ENCODE peak calls at places on chromosomes 7 and 10, in five cellular contexts. One of them, this sample, is unnamed.

GRCh38 chr10:34609287-34609940 is 205.7 kb downstream of the PARD3 start:
- DNase-seq in heart left ventricle: no peak
- DNase-seq in right atrium auricular region: no peak
- DNase-seq in psoas muscle: no peak
- DNase-seq in fibroblast of lung: no peak
- DNase-seq in this sample: no peak

GRCh38 chr7:158973440-158973839 is 117.1 kb downstream of the DYNC2I1 start:
- DNase-seq in psoas muscle: no peak
- DNase-seq in right atrium auricular region: no peak
- DNase-seq in heart left ventricle: no peak
- DNase-seq in fibroblast of lung: no peak
- DNase-seq in this sample: no peak

GRCh38 chr7:47185193-47185592 is 396.7 kb downstream of the TNS3 start:
- DNase-seq in fibroblast of lung: no peak
- DNase-seq in right atrium auricular region: no peak
- DNase-seq in heart left ventricle: peak; percentile 45
- DNase-seq in psoas muscle: no peak
- DNase-seq in this sample: no peak

GRCh38 chr10:102710604-102711003 is 3.6 kb downstream of the ARL3 start:
- DNase-seq in psoas muscle: no peak
- DNase-seq in heart left ventricle: no peak
- DNase-seq in right atrium auricular region: peak; percentile 9
- DNase-seq in fibroblast of lung: peak; percentile 90
- DNase-seq in this sample: no peak

GRCh38 chr10:75718996-75719395 is 287.6 kb downstream of the LRMDA start:
- DNase-seq in heart left ventricle: no peak
- DNase-seq in psoas muscle: no peak
- DNase-seq in fibroblast of lung: no peak
- DNase-seq in right atrium auricular region: no peak
- DNase-seq in this sample: no peak

GRCh38 chr10:100122780-100123179 is 41.1 kb upstream of the CPN1 start:
- DNase-seq in right atrium auricular region: no peak
- DNase-seq in fibroblast of lung: no peak
- DNase-seq in psoas muscle: no peak
- DNase-seq in heart left ventricle: no peak
- DNase-seq in this sample: no peak

GRCh38 chr10:37263304-37263703 is 137.9 kb downstream of the ANKRD30A start:
- DNase-seq in psoas muscle: no peak
- DNase-seq in heart left ventricle: no peak
- DNase-seq in right atrium auricular region: no peak
- DNase-seq in fibroblast of lung: no peak
- DNase-seq in this sample: no peak

GRCh38 chr10:28915989-28916588 is 238.8 kb downstream of the BAMBI start:
- DNase-seq in psoas muscle: no peak
- DNase-seq in right atrium auricular region: no peak
- DNase-seq in heart left ventricle: no peak
- DNase-seq in fibroblast of lung: no peak
- DNase-seq in this sample: no peak

GRCh38 chr10:60182691-60183090 is 207.0 kb downstream of the ANK3 start:
- DNase-seq in fibroblast of lung: peak; percentile 69
- DNase-seq in heart left ventricle: no peak
- DNase-seq in psoas muscle: no peak
- DNase-seq in right atrium auricular region: no peak
- DNase-seq in this sample: no peak

GRCh38 chr10:132035476-132035875 is 30.3 kb upstream of the JAKMIP3 start:
- DNase-seq in psoas muscle: no peak
- DNase-seq in heart left ventricle: no peak
- DNase-seq in right atrium auricular region: no peak
- DNase-seq in fibroblast of lung: no peak
- DNase-seq in this sample: no peak

GRCh38 chr10:124989526-124989925 is 47.6 kb downstream of the ZRANB1 start:
- DNase-seq in heart left ventricle: no peak
- DNase-seq in right atrium auricular region: no peak
- DNase-seq in psoas muscle: no peak
- DNase-seq in fibroblast of lung: no peak
- DNase-seq in this sample: no peak

GRCh38 chr10:79170226-79170752 is 101.5 kb downstream of the ZMIZ1 start:
- DNase-seq in right atrium auricular region: no peak
- DNase-seq in heart left ventricle: no peak
- DNase-seq in fibroblast of lung: no peak
- DNase-seq in psoas muscle: no peak
- DNase-seq in this sample: no peak

GRCh38 chr10:69359089-69360025 is 57.4 kb downstream of the TACR2 start:
- DNase-seq in fibroblast of lung: no peak
- DNase-seq in right atrium auricular region: no peak
- DNase-seq in psoas muscle: no peak
- DNase-seq in heart left ventricle: no peak
- DNase-seq in this sample: no peak

GRCh38 chr10:132458595-132459251 is 61.7 kb downstream of the PWWP2B start:
- DNase-seq in fibroblast of lung: no peak
- DNase-seq in heart left ventricle: peak; percentile 51
- DNase-seq in right atrium auricular region: no peak
- DNase-seq in psoas muscle: peak; percentile 62
- DNase-seq in this sample: peak; percentile 53

GRCh38 chr7:44306608-44307007 is 18.8 kb downstream of the CAMK2B start:
- DNase-seq in right atrium auricular region: no peak
- DNase-seq in psoas muscle: no peak
- DNase-seq in heart left ventricle: no peak
- DNase-seq in fibroblast of lung: no peak
- DNase-seq in this sample: peak; percentile 7

GRCh38 chr10:66837990-66838389 is 87.8 kb upstream of the LRRTM3 start:
- DNase-seq in right atrium auricular region: no peak
- DNase-seq in psoas muscle: no peak
- DNase-seq in fibroblast of lung: peak; percentile 93
- DNase-seq in heart left ventricle: no peak
- DNase-seq in this sample: no peak

GRCh38 chr10:34719746-34720145 is 95.3 kb downstream of the PARD3 start:
- DNase-seq in fibroblast of lung: no peak
- DNase-seq in psoas muscle: no peak
- DNase-seq in right atrium auricular region: no peak
- DNase-seq in heart left ventricle: no peak
- DNase-seq in this sample: no peak

GRCh38 chr7:98933321-98933720 is 55.0 kb downstream of the TRRAP start:
- DNase-seq in fibroblast of lung: no peak
- DNase-seq in right atrium auricular region: no peak
- DNase-seq in heart left ventricle: no peak
- DNase-seq in psoas muscle: no peak
- DNase-seq in this sample: no peak

GRCh38 chr7:24370541-24370940 is 86.6 kb downstream of the NPY start:
- DNase-seq in heart left ventricle: no peak
- DNase-seq in right atrium auricular region: no peak
- DNase-seq in psoas muscle: no peak
- DNase-seq in fibroblast of lung: no peak
- DNase-seq in this sample: no peak

GRCh38 chr10:131453772-131454634 is 142.5 kb upstream of the TCERG1L start:
- DNase-seq in right atrium auricular region: peak; percentile 76
- DNase-seq in psoas muscle: peak; percentile 71
- DNase-seq in fibroblast of lung: no peak
- DNase-seq in heart left ventricle: peak; percentile 51
- DNase-seq in this sample: peak; percentile 92

GRCh38 chr10:36711371-36711770 is 414.0 kb upstream of the ANKRD30A start:
- DNase-seq in fibroblast of lung: no peak
- DNase-seq in heart left ventricle: no peak
- DNase-seq in right atrium auricular region: no peak
- DNase-seq in psoas muscle: no peak
- DNase-seq in this sample: no peak

GRCh38 chr10:59670269-59670668 is 39.4 kb downstream of the SLC16A9 start:
- DNase-seq in fibroblast of lung: no peak
- DNase-seq in heart left ventricle: no peak
- DNase-seq in psoas muscle: no peak
- DNase-seq in right atrium auricular region: no peak
- DNase-seq in this sample: no peak

GRCh38 chr7:30525409-30525808 is 20.8 kb upstream of the GGCT start:
- DNase-seq in fibroblast of lung: no peak
- DNase-seq in right atrium auricular region: no peak
- DNase-seq in psoas muscle: no peak
- DNase-seq in heart left ventricle: no peak
- DNase-seq in this sample: no peak

GRCh38 chr10:31586708-31587107 is 267.7 kb downstream of the ZEB1 start:
- DNase-seq in right atrium auricular region: no peak
- DNase-seq in psoas muscle: no peak
- DNase-seq in fibroblast of lung: no peak
- DNase-seq in heart left ventricle: peak; percentile 44
- DNase-seq in this sample: no peak

GRCh38 chr7:123327661-123328060 is 127.9 kb upstream of the SLC13A1 start:
- DNase-seq in right atrium auricular region: no peak
- DNase-seq in psoas muscle: no peak
- DNase-seq in fibroblast of lung: no peak
- DNase-seq in heart left ventricle: no peak
- DNase-seq in this sample: no peak

GRCh38 chr7:70093496-70093895 is 495.2 kb downstream of the AUTS2 start:
- DNase-seq in right atrium auricular region: no peak
- DNase-seq in heart left ventricle: peak; percentile 35
- DNase-seq in fibroblast of lung: peak; percentile 76
- DNase-seq in psoas muscle: no peak
- DNase-seq in this sample: no peak

GRCh38 chr10:83012866-83013265 is 1126.4 kb upstream of the GHITM start:
- DNase-seq in psoas muscle: no peak
- DNase-seq in right atrium auricular region: no peak
- DNase-seq in fibroblast of lung: peak; percentile 66
- DNase-seq in heart left ventricle: no peak
- DNase-seq in this sample: no peak

GRCh38 chr7:36820527-36821170 is 96.4 kb upstream of the AOAH start:
- DNase-seq in psoas muscle: no peak
- DNase-seq in right atrium auricular region: no peak
- DNase-seq in fibroblast of lung: peak; percentile 59
- DNase-seq in heart left ventricle: no peak
- DNase-seq in this sample: no peak

GRCh38 chr10:86439544-86439943 is 72.9 kb upstream of the GRID1 start:
- DNase-seq in heart left ventricle: peak; percentile 56
- DNase-seq in psoas muscle: peak; percentile 78
- DNase-seq in fibroblast of lung: peak; percentile 93
- DNase-seq in right atrium auricular region: peak; percentile 90
- DNase-seq in this sample: peak; percentile 41

GRCh38 chr10:50310560-50311174 is 59.4 kb upstream of the ASAH2 start:
- DNase-seq in heart left ventricle: no peak
- DNase-seq in psoas muscle: no peak
- DNase-seq in right atrium auricular region: no peak
- DNase-seq in fibroblast of lung: no peak
- DNase-seq in this sample: no peak

GRCh38 chr7:55107946-55108345 is 89.1 kb downstream of the EGFR start:
- DNase-seq in fibroblast of lung: peak; percentile 81
- DNase-seq in right atrium auricular region: no peak
- DNase-seq in psoas muscle: no peak
- DNase-seq in heart left ventricle: no peak
- DNase-seq in this sample: no peak

GRCh38 chr10:26627320-26627719 is 70.2 kb upstream of the PDSS1 start:
- DNase-seq in right atrium auricular region: no peak
- DNase-seq in psoas muscle: no peak
- DNase-seq in fibroblast of lung: no peak
- DNase-seq in heart left ventricle: no peak
- DNase-seq in this sample: no peak

GRCh38 chr7:114554781-114555537 is 140.3 kb downstream of the FOXP2 start:
- DNase-seq in fibroblast of lung: peak; percentile 66
- DNase-seq in heart left ventricle: no peak
- DNase-seq in psoas muscle: no peak
- DNase-seq in right atrium auricular region: no peak
- DNase-seq in this sample: no peak

GRCh38 chr7:51288896-51289607 is 27.6 kb downstream of the COBL start:
- DNase-seq in right atrium auricular region: peak; percentile 46
- DNase-seq in psoas muscle: no peak
- DNase-seq in heart left ventricle: no peak
- DNase-seq in fibroblast of lung: no peak
- DNase-seq in this sample: no peak

GRCh38 chr7:80089341-80089740 is 45.3 kb upstream of the GNAI1 start:
- DNase-seq in fibroblast of lung: peak; percentile 4
- DNase-seq in heart left ventricle: no peak
- DNase-seq in right atrium auricular region: no peak
- DNase-seq in psoas muscle: no peak
- DNase-seq in this sample: no peak

GRCh38 chr10:61454541-61454940 is 1.4 kb upstream of the TMEM26 start:
- DNase-seq in heart left ventricle: no peak
- DNase-seq in right atrium auricular region: no peak
- DNase-seq in psoas muscle: no peak
- DNase-seq in fibroblast of lung: peak; percentile 54
- DNase-seq in this sample: no peak

DNA sequence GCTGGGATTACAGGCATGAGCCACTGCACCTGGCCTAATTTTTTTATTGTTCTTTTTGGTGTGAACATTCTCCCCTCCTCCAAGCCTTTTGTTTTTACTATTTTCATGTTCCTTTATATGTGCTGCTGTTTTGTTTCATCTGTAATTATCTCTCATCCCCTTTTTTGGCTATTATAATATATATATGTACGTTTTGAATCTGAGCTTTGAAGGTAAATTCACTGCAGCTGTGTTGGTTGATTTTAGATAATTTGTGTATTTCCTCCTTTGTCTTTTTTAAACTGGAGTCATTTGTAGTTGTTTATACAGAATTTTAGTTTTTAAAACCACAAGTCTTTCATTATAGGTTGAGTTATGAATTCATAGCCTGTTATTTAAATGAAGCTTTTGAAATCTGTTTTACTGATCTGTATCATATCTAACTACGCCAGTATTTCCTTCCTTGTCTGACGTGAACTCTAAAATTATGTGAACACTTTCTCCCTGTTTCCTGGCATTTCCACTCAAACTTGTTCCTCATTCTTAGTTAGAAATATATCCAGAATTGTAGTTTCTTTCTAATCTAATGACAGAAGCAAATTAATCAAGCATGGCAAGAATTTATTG is 54.9 kb downstream of the PTEN start:
- DNase-seq in fibroblast of lung: no peak
- DNase-seq in heart left ventricle: no peak
- DNase-seq in right atrium auricular region: no peak
- DNase-seq in psoas muscle: no peak
- DNase-seq in this sample: no peak
- H3K27ac ChIP-seq in fibroblast of lung: no peak overlapping the region
- H3K27ac ChIP-seq in heart left ventricle: peak overlapping the region; percentile 7
- H3K27ac ChIP-seq in right atrium auricular region: peak overlapping the region; percentile 39
- H3K27ac ChIP-seq in psoas muscle: no peak overlapping the region
- H3K27ac ChIP-seq in this sample: no peak overlapping the region

GRCh38 chr7:128030263-128030998 is 806 bp downstream of the LRRC4 start:
- DNase-seq in heart left ventricle: no peak
- DNase-seq in psoas muscle: no peak
- DNase-seq in right atrium auricular region: no peak
- DNase-seq in fibroblast of lung: no peak
- DNase-seq in this sample: no peak
- H3K27ac ChIP-seq in heart left ventricle: no peak overlapping the region
- H3K27ac ChIP-seq in psoas muscle: no peak overlapping the region
- H3K27ac ChIP-seq in right atrium auricular region: no peak overlapping the region
- H3K27ac ChIP-seq in fibroblast of lung: no peak overlapping the region
- H3K27ac ChIP-seq in this sample: no peak overlapping the region

GRCh38 chr7:27200761-27201230 is 905 bp upstream of the HOXA13 start:
- DNase-seq in heart left ventricle: no peak
- DNase-seq in right atrium auricular region: no peak
- DNase-seq in fibroblast of lung: no peak
- DNase-seq in psoas muscle: no peak
- DNase-seq in this sample: no peak
- H3K27ac ChIP-seq in heart left ventricle: no peak overlapping the region
- H3K27ac ChIP-seq in right atrium auricular region: no peak overlapping the region
- H3K27ac ChIP-seq in fibroblast of lung: no peak overlapping the region
- H3K27ac ChIP-seq in psoas muscle: no peak overlapping the region
- H3K27ac ChIP-seq in this sample: no peak overlapping the region

GRCh38 chr10:16009736-16010259 is 149.5 kb upstream of the MINDY3 start:
- DNase-seq in right atrium auricular region: no peak
- DNase-seq in psoas muscle: no peak
- DNase-seq in heart left ventricle: no peak
- DNase-seq in fibroblast of lung: no peak
- DNase-seq in this sample: no peak
- H3K27ac ChIP-seq in right atrium auricular region: no peak overlapping the region
- H3K27ac ChIP-seq in psoas muscle: no peak overlapping the region
- H3K27ac ChIP-seq in heart left ventricle: no peak overlapping the region
- H3K27ac ChIP-seq in fibroblast of lung: no peak overlapping the region
- H3K27ac ChIP-seq in this sample: no peak overlapping the region

This sample was measured in ovary.